ENCODE peak calls at places on chromosomes 3 and 15, in ten cellular contexts. A is lung, Q is body of pancreas, G is iPS DF 6.9, F is spleen, N is IMR-90, U is GM23338, L is heart right ventricle, T is psoas muscle, H is right cardiac atrium. C is an unnamed sample. For H3K4me1, the result is how much of the 10 kb centered on the place peaks cover.

GRCh38 chr3:175093738-175094137 is 234.6 kb downstream of the NAALADL2 start:
- DNase-seq in H (no peak), L (no peak), A (no peak), Q (no peak), N (no peak), G (no peak), F (no peak), T (no peak), U (no peak), C (no peak)

GRCh38 chr3:87076951-87077350 is 86.0 kb upstream of the VGLL3 start:
- DNase-seq in F (no peak), T (no peak), L (no peak), Q (no peak), G (no peak), A (no peak), H (no peak), U (no peak), N (peak), C (no peak)

GRCh38 chr15:57686657-57687056 is 19.9 kb upstream of the POLR2M start:
- DNase-seq in U (no peak), L (no peak), N (no peak), H (no peak), A (no peak), T (no peak), G (no peak), Q (no peak), F (no peak), C (no peak)

GRCh38 chr3:53705024-53705750 is 141.0 kb downstream of the CHDH start:
- DNase-seq in Q (no peak), A (peak), T (no peak), F (no peak), U (no peak), L (no peak), N (no peak), H (no peak), G (no peak), C (no peak)

GRCh38 chr15:26551473-26551872 is 221.4 kb downstream of the GABRB3 start:
- DNase-seq in G (no peak), T (no peak), Q (no peak), L (no peak), N (no peak), U (no peak), A (no peak), F (no peak), H (no peak), C (no peak)

GRCh38 chr3:183022935-183023516 is 42.7 kb upstream of the DCUN1D1 start:
- DNase-seq in F (no peak), N (no peak), L (no peak), G (no peak), U (no peak), A (no peak), H (no peak), Q (no peak), T (no peak), C (no peak)

GRCh38 chr15:44545934-44546802 is 9.2 kb downstream of the EIF3J start:
- DNase-seq in G (no peak), U (peak), L (peak), T (peak), F (no peak), H (no peak), N (peak), A (no peak), Q (no peak), C (no peak)

GRCh38 chr3:9398715-9399708 is 1.6 kb downstream of the SETD5 start:
- DNase-seq in Q (peak), G (no peak), L (no peak), N (peak), H (no peak), A (no peak), U (peak), T (no peak), F (no peak), C (no peak)

GRCh38 chr15:28986108-28986507 is 100.3 kb downstream of the APBA2 start:
- DNase-seq in F (no peak), L (no peak), N (no peak), A (no peak), Q (no peak), H (no peak), U (no peak), G (no peak), T (no peak), C (no peak)

GRCh38 chr3:159911011-159911663 is 77.5 kb upstream of the IL12A start:
- DNase-seq in H (no peak), T (no peak), Q (no peak), L (no peak), A (no peak), G (no peak), U (no peak), F (no peak), N (no peak), C (no peak)

GRCh38 chr3:13136426-13136825 is 63.2 kb upstream of the IQSEC1 start:
- DNase-seq in H (no peak), L (no peak), U (no peak), F (no peak), Q (no peak), A (no peak), T (no peak), G (no peak), N (no peak), C (no peak)

GRCh38 chr15:36053746-36054145 is 507.8 kb upstream of the DPH6 start:
- DNase-seq in N (peak), H (no peak), U (no peak), Q (no peak), T (no peak), G (no peak), L (no peak), F (no peak), A (no peak), C (no peak)

GRCh38 chr3:74041068-74041675 is 416.4 kb upstream of the PDZRN3 start:
- DNase-seq in L (no peak), N (no peak), A (no peak), H (no peak), F (no peak), T (no peak), U (no peak), Q (no peak), G (no peak), C (no peak)

GRCh38 chr3:127339943-127340861 is 52.4 kb upstream of the PRR20G start:
- DNase-seq in L (no peak), Q (no peak), G (no peak), A (peak), U (peak), H (no peak), T (no peak), N (no peak), F (no peak), C (no peak)

GRCh38 chr3:196207833-196208607 is 3.2 kb downstream of the ZDHHC19 start:
- DNase-seq in H (peak), U (peak), F (peak), L (no peak), G (no peak), Q (peak), T (peak), N (no peak), A (peak), C (peak)

GRCh38 chr15:71962537-71962936 is 152.2 kb downstream of the NR2E3 start:
- DNase-seq in H (no peak), L (no peak), F (no peak), N (no peak), U (no peak), A (no peak), G (no peak), Q (no peak), T (no peak), C (no peak)

GRCh38 chr15:51878446-51879386 is 49.3 kb downstream of the TMOD3 start:
- DNase-seq in L (no peak), T (no peak), N (peak), U (no peak), H (no peak), F (no peak), G (no peak), A (no peak), Q (no peak), C (no peak)

GRCh38 chr3:25426408-25426807 is 1.7 kb upstream of the RARB start:
- DNase-seq in Q (no peak), A (peak), U (peak), T (no peak), F (no peak), N (no peak), G (no peak), L (peak), H (peak), C (no peak)

GRCh38 chr3:169367016-169367415 is 296.5 kb downstream of the MECOM start:
- DNase-seq in G (no peak), T (no peak), A (no peak), N (no peak), Q (no peak), L (no peak), H (no peak), U (no peak), F (no peak), C (no peak)

GRCh38 chr3:49716169-49716568 is 3.3 kb downstream of the AMIGO3 start:
- DNase-seq in H (no peak), A (no peak), G (no peak), T (no peak), L (no peak), N (no peak), U (no peak), F (no peak), Q (no peak), C (no peak)

GRCh38 chr3:161069441-161070251 is 35.5 kb downstream of the B3GALNT1 start:
- DNase-seq in T (no peak), Q (peak), U (no peak), H (no peak), N (peak), G (no peak), F (no peak), A (peak), L (no peak), C (no peak)

GRCh38 chr15:78208341-78208844 is 26.0 kb downstream of the ACSBG1 start:
- DNase-seq in T (no peak), A (no peak), Q (no peak), G (no peak), N (no peak), H (no peak), L (no peak), U (no peak), F (no peak), C (no peak)

GRCh38 chr3:48451270-48451669 is 4.7 kb downstream of the ATRIP start:
- DNase-seq in A (no peak), G (no peak), U (no peak), N (no peak), T (no peak), F (peak), Q (no peak), L (no peak), H (no peak), C (no peak)

GRCh38 chr15:32657198-32657886 is 15.8 kb downstream of the SCG5 start:
- DNase-seq in G (no peak), L (no peak), U (no peak), H (no peak), T (no peak), Q (peak), F (no peak), N (no peak), A (no peak), C (no peak)

GRCh38 chr15:80835338-80835737 is 56.2 kb downstream of the CEMIP start:
- DNase-seq in L (no peak), Q (no peak), G (no peak), F (no peak), H (no peak), U (peak), T (no peak), N (no peak), A (no peak), C (no peak)

GRCh38 chr3:197730200-197730599 is 6.5 kb downstream of the RUBCN start:
- DNase-seq in F (no peak), U (peak), A (no peak), L (no peak), G (no peak), T (no peak), N (peak), Q (no peak), H (no peak), C (no peak)

GRCh38 chr15:71011503-71012155 is 103.6 kb upstream of the THSD4 start:
- DNase-seq in L (no peak), G (no peak), T (no peak), Q (no peak), H (no peak), U (peak), N (peak), F (no peak), A (no peak), C (no peak)

GRCh38 chr3:195613468-195614069 is 29.8 kb upstream of the APOD start:
- DNase-seq in U (no peak), H (no peak), N (peak), A (no peak), L (no peak), T (peak), G (no peak), Q (no peak), F (no peak), C (no peak)

GRCh38 chr3:160253298-160253697 is 28.1 kb downstream of the C3orf80 start:
- DNase-seq in N (no peak), L (no peak), U (no peak), F (no peak), H (no peak), T (no peak), Q (no peak), G (no peak), A (no peak), C (no peak)

GRCh38 chr3:69747511-69748248 is 8.4 kb downstream of the MITF start:
- DNase-seq in Q (no peak), U (no peak), A (no peak), F (no peak), N (peak), H (no peak), G (no peak), T (no peak), L (no peak), C (no peak)

GRCh38 chr3:168693870-168694269 is 598.1 kb upstream of the GOLIM4 start:
- DNase-seq in G (no peak), Q (no peak), F (no peak), A (no peak), N (no peak), H (no peak), T (no peak), U (peak), L (no peak), C (no peak)

GRCh38 chr3:29696311-29696710 is 415.4 kb downstream of the RBMS3 start:
- DNase-seq in H (no peak), T (no peak), A (no peak), Q (no peak), G (no peak), N (no peak), L (no peak), U (no peak), F (no peak), C (no peak)

GRCh38 chr3:72816843-72817485 is 31.3 kb downstream of the SHQ1 start:
- DNase-seq in Q (no peak), U (no peak), H (no peak), N (no peak), T (no peak), G (no peak), F (no peak), A (no peak), L (no peak), C (no peak)

GRCh38 chr3:16494906-16495580 is 18.5 kb downstream of the RFTN1 start:
- DNase-seq in L (no peak), H (no peak), N (no peak), A (no peak), T (no peak), G (no peak), F (no peak), U (no peak), Q (no peak), C (no peak)

GRCh38 chr3:106717178-106717780 is 660.0 kb upstream of the CCDC54 start:
- DNase-seq in A (no peak), T (no peak), H (no peak), G (no peak), L (no peak), U (no peak), N (no peak), F (no peak), Q (no peak), C (no peak)

GRCh38 chr3:119221779-119222320 is 18.8 kb downstream of the B4GALT4 start:
- DNase-seq in L (no peak), G (no peak), F (no peak), U (no peak), A (no peak), T (no peak), N (peak), Q (no peak), H (no peak), C (no peak)

GRCh38 chr15:66388057-66388363 is 1.3 kb downstream of the MAP2K1 start:
- DNase-seq in L (no peak), Q (no peak), F (no peak), N (no peak), A (no peak), H (no peak), T (no peak), U (no peak), G (no peak), C (no peak)

GRCh38 chr3:15682766-15683165 is 81.2 kb downstream of the BTD start:
- DNase-seq in T (no peak), H (no peak), F (no peak), Q (no peak), L (no peak), U (no peak), G (no peak), A (no peak), N (peak), C (no peak)

GRCh38 chr3:94716326-94717018 is 653.6 kb downstream of the NSUN3 start:
- DNase-seq in T (no peak), G (no peak), H (no peak), U (peak), Q (peak), A (no peak), N (no peak), L (no peak), F (no peak), C (no peak)

GRCh38 chr15:28994830-28995180 is 109.0 kb downstream of the APBA2 start:
- DNase-seq in T (no peak), A (no peak), H (no peak), Q (no peak), F (no peak), N (no peak), G (no peak), U (no peak), L (no peak), C (no peak)

GRCh38 chr3:152292367-152292766 is 23.6 kb downstream of the MBNL1 start:
- DNase-seq in U (no peak), N (no peak), G (no peak), Q (no peak), L (no peak), F (no peak), T (no peak), A (no peak), H (no peak), C (no peak)

GRCh38 chr3:152295834-152296233 is 27.1 kb downstream of the MBNL1 start:
- DNase-seq in U (no peak), L (no peak), T (no peak), G (no peak), F (no peak), N (no peak), A (no peak), Q (no peak), H (no peak), C (no peak)

GRCh38 chr3:152295344-152295743 is 26.6 kb downstream of the MBNL1 start:
- DNase-seq in F (no peak), G (no peak), H (no peak), U (no peak), T (no peak), Q (no peak), A (no peak), L (no peak), N (no peak), C (no peak)

GRCh38 chr3:152291649-152292066 is 22.9 kb downstream of the MBNL1 start:
- DNase-seq in H (no peak), U (no peak), G (no peak), T (no peak), L (no peak), A (no peak), F (no peak), Q (no peak), N (peak), C (no peak)

DNA sequence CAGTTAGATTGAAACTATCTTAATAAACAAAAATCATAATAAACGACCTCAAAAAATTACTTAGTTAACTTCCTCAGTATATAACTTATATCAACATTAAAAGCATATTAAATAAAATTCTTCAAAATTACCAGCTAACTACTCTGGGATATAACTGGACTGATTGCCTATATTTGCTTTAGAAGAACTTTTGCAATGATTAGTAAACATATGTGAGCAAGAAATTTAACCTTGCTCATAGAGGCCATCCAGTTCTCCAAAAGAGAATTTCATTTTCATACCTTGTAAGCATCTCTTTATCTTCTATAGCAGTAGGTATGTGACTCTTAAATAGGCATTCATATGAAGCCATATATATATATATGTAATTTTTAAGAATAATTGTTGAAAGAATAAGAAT is 24.9 kb downstream of the MBNL1 start:
- DNase-seq in A (no peak), L (no peak), H (no peak), Q (no peak), N (no peak), U (no peak), F (no peak), T (no peak), G (no peak), C (no peak)
- H3K4me1 ChIP-seq in A (under half), L (under half), H (under half), Q (under half), N (under half), U (under half), F (half or more), T (half or more), G (under half), C (half or more)

GRCh38 chr3:134533493-134533892 is 47.6 kb downstream of the CEP63 start:
- DNase-seq in H (no peak), G (no peak), F (no peak), Q (no peak), U (no peak), A (no peak), L (no peak), T (no peak), N (no peak), C (no peak)
- H3K4me1 ChIP-seq in H (under half), G (under half), F (under half), Q (under half), U (under half), A (under half), L (under half), T (under half), N (under half), C (under half)

GRCh38 chr3:66479532-66479947 is 21.3 kb downstream of the LRIG1 start:
- DNase-seq in G (no peak), F (no peak), H (no peak), A (no peak), N (no peak), L (no peak), Q (no peak), U (no peak), T (no peak), C (no peak)

GRCh38 chr3:66482005-66482404 is 18.8 kb downstream of the LRIG1 start:
- DNase-seq in H (no peak), Q (no peak), U (no peak), A (no peak), G (no peak), L (no peak), T (no peak), F (no peak), N (no peak), C (no peak)

GRCh38 chr3:66481071-66482001 is 19.5 kb downstream of the LRIG1 start:
- DNase-seq in L (no peak), T (no peak), G (no peak), H (no peak), Q (peak), A (no peak), F (no peak), N (peak), U (no peak), C (no peak)

GRCh38 chr3:66478923-66479322 is 21.9 kb downstream of the LRIG1 start:
- DNase-seq in U (no peak), H (no peak), G (no peak), F (no peak), N (no peak), T (no peak), L (no peak), Q (no peak), A (no peak), C (no peak)

GRCh38 chr3:66480666-66481065 is 20.2 kb downstream of the LRIG1 start:
- DNase-seq in L (no peak), N (peak), Q (no peak), U (no peak), A (no peak), G (no peak), T (no peak), H (no peak), F (no peak), C (no peak)
- H3K4me1 ChIP-seq in L (under half), N (under half), Q (half or more), U (half or more), A (under half), G (under half), T (half or more), H (under half), F (half or more), C (half or more)

GRCh38 chr3:18415836-18416235 is 9.3 kb downstream of the SATB1 start:
- DNase-seq in G (no peak), U (no peak), A (no peak), H (no peak), T (no peak), F (no peak), N (no peak), L (no peak), Q (no peak), C (no peak)

GRCh38 chr3:18415132-18415531 is 10.0 kb downstream of the SATB1 start:
- DNase-seq in A (no peak), H (no peak), N (no peak), L (no peak), U (no peak), T (no peak), Q (no peak), F (no peak), G (no peak), C (no peak)

GRCh38 chr3:18419232-18419631 is 5.9 kb downstream of the SATB1 start:
- DNase-seq in F (no peak), H (no peak), A (no peak), L (no peak), Q (no peak), N (no peak), G (no peak), T (no peak), U (no peak), C (no peak)

GRCh38 chr3:18418173-18418572 is 7.0 kb downstream of the SATB1 start:
- DNase-seq in T (no peak), Q (no peak), N (no peak), F (no peak), H (no peak), A (no peak), U (no peak), L (no peak), G (no peak), C (no peak)

GRCh38 chr3:18416332-18416731 is 8.8 kb downstream of the SATB1 start:
- DNase-seq in U (no peak), A (no peak), T (no peak), N (no peak), L (no peak), F (no peak), H (no peak), G (no peak), Q (no peak), C (no peak)
- H3K4me1 ChIP-seq in U (under half), A (under half), T (under half), N (under half), L (under half), F (half or more), H (under half), G (under half), Q (under half), C (under half)

GRCh38 chr3:191343115-191343514 is 12.8 kb upstream of the UTS2B start:
- DNase-seq in G (no peak), T (no peak), U (no peak), H (no peak), N (peak), Q (no peak), L (no peak), F (no peak), A (no peak), C (no peak)
- H3K4me1 ChIP-seq in G (under half), T (half or more), U (under half), H (under half), N (under half), Q (half or more), L (under half), F (half or more), A (under half), C (half or more)

GRCh38 chr3:55242921-55243320 is 244.2 kb downstream of the WNT5A start:
- DNase-seq in Q (no peak), A (no peak), H (no peak), U (peak), F (no peak), G (no peak), T (no peak), L (no peak), N (no peak), C (no peak)
- H3K4me1 ChIP-seq in Q (under half), A (under half), H (under half), U (under half), F (under half), G (under half), T (under half), L (under half), N (under half), C (under half)

C was measured in left ventricle myocardium inferior.